ENCODE peak calls at places on chromosomes 16 and 17, in ten cellular contexts. I is left ventricle myocardium inferior; E is CD8-positive, alpha-beta T cell; B is CD4-positive, alpha-beta T cell; A is choroid plexus epithelial cell; V is H1; S is AG04450; F is astrocyte of the spinal cord; G is ovary; N is psoas muscle. C is an unnamed sample.

GRCh38 chr17:67467500-67468481 is 90.7 kb downstream of the PITPNC1 start:
- DNase-seq in G (no peak), E (no peak), V (no peak), F (no peak), A (no peak), S (no peak), I (no peak), N (no peak), B (no peak), C (no peak)

GRCh38 chr17:78974635-78975591 is 4.8 kb downstream of the LGALS3BP start:
- DNase-seq in G (peak), E (no peak), F (peak), B (no peak), N (peak), S (peak), V (no peak), A (peak), I (peak), C (no peak)

GRCh38 chr17:81241648-81242420 is 2.7 kb downstream of the NDUFAF8 start:
- DNase-seq in G (peak), N (peak), F (peak), A (peak), E (peak), I (no peak), V (peak), B (peak), S (no peak), C (no peak)

GRCh38 chr17:15257316-15257925 is 7.7 kb downstream of the PMP22 start:
- DNase-seq in N (peak), B (peak), F (peak), A (peak), E (peak), S (peak), G (peak), I (peak), V (peak), C (peak)

GRCh38 chr16:70660672-70661350 is 14.5 kb downstream of the IL34 start:
- DNase-seq in E (no peak), A (no peak), G (no peak), S (no peak), I (no peak), F (no peak), V (no peak), N (no peak), B (no peak), C (no peak)

GRCh38 chr17:58215685-58216084 is 3.4 kb downstream of the MKS1 start:
- DNase-seq in A (no peak), S (no peak), G (no peak), F (no peak), B (no peak), V (no peak), N (no peak), E (no peak), I (no peak), C (no peak)

GRCh38 chr16:59527206-59527997 is 793.3 kb upstream of the GOT2 start:
- DNase-seq in A (peak), E (no peak), N (no peak), B (no peak), S (peak), I (no peak), V (no peak), F (peak), G (no peak), C (no peak)

GRCh38 chr16:3183445-3184139 is 4.4 kb upstream of the OR1F1 start:
- DNase-seq in G (no peak), E (no peak), N (no peak), B (no peak), A (no peak), F (no peak), V (no peak), I (no peak), S (no peak), C (no peak)

GRCh38 chr16:46648656-46649055 is 27.5 kb upstream of the SHCBP1 start:
- DNase-seq in N (no peak), V (no peak), B (no peak), E (no peak), F (no peak), S (no peak), I (no peak), A (no peak), G (no peak), C (no peak)

GRCh38 chr16:10744370-10745030 is 858 bp downstream of the NUBP1 start:
- DNase-seq in I (no peak), N (peak), V (no peak), F (peak), B (no peak), S (no peak), E (no peak), A (peak), G (no peak), C (no peak)

GRCh38 chr16:31537362-31537921 is 9.7 kb downstream of the AHSP start:
- DNase-seq in V (peak), S (no peak), N (no peak), E (no peak), B (no peak), I (no peak), A (no peak), G (no peak), F (no peak), C (no peak)

GRCh38 chr16:80084163-80084562 is 456.6 kb upstream of the DYNLRB2 start:
- DNase-seq in V (no peak), S (no peak), I (no peak), G (no peak), E (no peak), F (no peak), N (no peak), B (no peak), A (peak), C (no peak)

GRCh38 chr16:81546781-81547180 is 102.2 kb downstream of the CMIP start:
- DNase-seq in G (no peak), E (no peak), N (no peak), I (no peak), B (no peak), V (no peak), S (no peak), A (no peak), F (no peak), C (no peak)

GRCh38 chr17:58666858-58667267 is 25.0 kb downstream of the TEX14 start:
- DNase-seq in I (peak), S (no peak), N (peak), B (no peak), F (peak), E (peak), V (no peak), A (peak), G (peak), C (no peak)

GRCh38 chr17:34235389-34236028 is 19.6 kb upstream of the CCL2 start:
- DNase-seq in S (no peak), B (no peak), I (peak), G (peak), E (no peak), A (no peak), N (peak), F (peak), V (no peak), C (no peak)

GRCh38 chr16:31385680-31386079 is 7.5 kb upstream of the ITGAD start:
- DNase-seq in V (no peak), G (no peak), E (no peak), F (no peak), S (no peak), I (no peak), A (no peak), B (no peak), N (no peak), C (no peak)

GRCh38 chr16:62963846-62964245 is 927.6 kb upstream of the CDH8 start:
- DNase-seq in G (no peak), A (no peak), V (no peak), I (no peak), F (no peak), N (no peak), S (no peak), E (no peak), B (no peak), C (no peak)

GRCh38 chr17:46857600-46857999 is 6.2 kb downstream of the WNT9B start:
- DNase-seq in F (no peak), A (no peak), S (no peak), N (no peak), G (no peak), B (no peak), V (no peak), E (no peak), I (no peak), C (no peak)

GRCh38 chr17:5019475-5019956 is 15.7 kb downstream of the SLC52A1 start:
- DNase-seq in S (no peak), I (no peak), F (no peak), V (no peak), A (peak), B (peak), G (no peak), N (no peak), E (peak), C (no peak)

GRCh38 chr17:77245162-77245926 is 104.6 kb downstream of the SEC14L1 start:
- DNase-seq in F (no peak), B (no peak), I (no peak), V (no peak), S (no peak), E (no peak), A (no peak), N (no peak), G (no peak), C (no peak)

GRCh38 chr17:78884148-78884870 is 18.7 kb downstream of the CEP295NL start:
- DNase-seq in V (peak), N (no peak), S (no peak), F (no peak), E (no peak), A (no peak), I (no peak), B (no peak), G (no peak), C (no peak)

GRCh38 chr16:87380875-87381274 is 2.7 kb downstream of the FBXO31 start:
- DNase-seq in G (no peak), N (no peak), B (no peak), S (no peak), A (peak), E (no peak), F (peak), V (no peak), I (no peak), C (no peak)

GRCh38 chr17:37483311-37484039 is 6.2 kb upstream of the DUSP14 start:
- DNase-seq in E (no peak), G (peak), B (no peak), F (peak), I (no peak), S (peak), N (no peak), A (peak), V (no peak), C (no peak)

GRCh38 chr17:18004901-18005305 is 32.2 kb downstream of the DRC3 start:
- DNase-seq in N (peak), E (no peak), V (peak), G (no peak), S (no peak), I (no peak), B (no peak), A (no peak), F (no peak), C (no peak)

GRCh38 chr17:79420318-79421243 is 190.3 kb downstream of the RBFOX3 start:
- DNase-seq in V (no peak), G (no peak), I (no peak), F (no peak), A (peak), S (no peak), N (no peak), B (no peak), E (no peak), C (peak)

GRCh38 chr16:89114159-89114981 is 20.7 kb downstream of the ACSF3 start:
- DNase-seq in S (no peak), V (no peak), F (peak), G (no peak), A (peak), I (peak), E (peak), B (no peak), N (peak), C (no peak)

GRCh38 chr16:24931091-24931490 is 84.1 kb downstream of the ARHGAP17 start:
- DNase-seq in A (no peak), V (no peak), B (no peak), S (no peak), N (no peak), G (no peak), E (no peak), I (no peak), F (no peak), C (no peak)

GRCh38 chr16:67459858-67460144 is 21.2 kb downstream of the ATP6V0D1 start:
- DNase-seq in A (no peak), F (no peak), E (no peak), S (no peak), B (no peak), G (no peak), N (peak), I (peak), V (no peak), C (no peak)

GRCh38 chr17:77144227-77144626 is 3.5 kb downstream of the SEC14L1 start:
- DNase-seq in N (no peak), B (no peak), E (no peak), G (no peak), V (no peak), S (no peak), I (no peak), A (no peak), F (no peak), C (no peak)

GRCh38 chr17:70905796-70906195 is 736.5 kb downstream of the KCNJ2 start:
- DNase-seq in B (no peak), G (no peak), S (peak), A (peak), E (no peak), I (peak), V (no peak), N (no peak), F (peak), C (no peak)

GRCh38 chr16:51153275-51153991 is 2.4 kb upstream of the SALL1 start:
- DNase-seq in A (no peak), E (no peak), S (no peak), N (no peak), B (no peak), I (no peak), F (peak), G (no peak), V (peak), C (no peak)

GRCh38 chr16:81697321-81697885 is 81.7 kb upstream of the PLCG2 start:
- DNase-seq in A (peak), B (peak), N (no peak), S (no peak), G (no peak), F (peak), I (peak), E (peak), V (peak), C (no peak)

GRCh38 chr17:48542114-48542955 is 2.6 kb downstream of the HOXB2 start:
- DNase-seq in B (peak), I (no peak), N (no peak), G (no peak), E (no peak), V (no peak), A (no peak), S (no peak), F (no peak), C (no peak)

GRCh38 chr17:48544356-48545021 is 420 bp downstream of the HOXB2 start:
- DNase-seq in F (peak), I (peak), E (peak), G (peak), B (peak), N (peak), A (no peak), V (no peak), S (peak), C (no peak)

GRCh38 chr17:48541574-48542113 is 3.3 kb downstream of the HOXB2 start:
- DNase-seq in I (peak), G (peak), A (no peak), V (peak), N (peak), F (peak), B (peak), E (peak), S (no peak), C (no peak)

GRCh38 chr17:48543854-48544355 is 1.0 kb downstream of the HOXB2 start:
- DNase-seq in A (no peak), I (peak), V (no peak), B (no peak), E (no peak), F (no peak), G (no peak), N (no peak), S (no peak), C (no peak)

GRCh38 chr17:48542956-48543853 is 1.7 kb downstream of the HOXB2 start:
- DNase-seq in V (peak), I (peak), G (no peak), B (peak), F (peak), N (peak), E (peak), A (peak), S (no peak), C (no peak)
- TF ChIP-seq CTCF in V (peak), I (peak), G (no peak), B (no peak), F (no peak), N (peak), E (no peak), A (no peak), S (no peak), C (no peak)

GRCh38 chr16:17847234-17847795 is 376.6 kb upstream of the XYLT1 start:
- DNase-seq in I (no peak), N (no peak), E (no peak), G (no peak), V (no peak), B (no peak), S (no peak), F (no peak), A (no peak), C (no peak)

GRCh38 chr16:17850626-17851265 is 380.0 kb upstream of the XYLT1 start:
- DNase-seq in I (no peak), A (no peak), N (no peak), B (no peak), V (no peak), E (no peak), S (no peak), G (no peak), F (no peak), C (no peak)

GRCh38 chr16:17843905-17844304 is 373.1 kb upstream of the XYLT1 start:
- DNase-seq in B (no peak), G (no peak), A (no peak), S (no peak), V (no peak), I (no peak), N (no peak), F (no peak), E (no peak), C (no peak)

GRCh38 chr16:17845031-17845430 is 374.3 kb upstream of the XYLT1 start:
- DNase-seq in B (no peak), F (no peak), A (no peak), S (no peak), N (no peak), V (no peak), G (no peak), E (no peak), I (no peak), C (no peak)

DNA sequence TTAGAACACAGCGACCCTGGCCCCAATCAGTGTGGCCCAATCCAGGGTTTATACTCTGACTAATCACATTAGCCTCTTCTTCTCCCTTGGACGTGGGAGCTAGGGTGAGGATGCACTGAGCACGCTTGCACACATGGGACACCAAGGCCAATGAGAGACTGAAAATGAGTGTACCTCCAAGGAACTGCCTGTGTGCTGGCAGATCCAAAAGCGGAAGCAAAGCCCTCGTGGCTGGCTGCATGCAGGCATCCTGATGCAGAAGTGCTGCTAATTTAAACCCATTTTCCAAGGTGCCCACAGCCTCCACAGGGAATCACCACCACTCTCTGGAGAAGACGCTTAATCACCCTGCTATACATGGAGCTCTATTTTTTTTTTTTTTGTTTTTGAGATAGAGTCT is 375.3 kb upstream of the XYLT1 start:
- DNase-seq in V (no peak), S (no peak), E (no peak), G (no peak), A (no peak), I (no peak), N (no peak), F (no peak), B (no peak), C (no peak)
- TF ChIP-seq CTCF in V (no peak), S (no peak), E (no peak), G (no peak), A (no peak), I (no peak), N (no peak), F (no peak), B (no peak), C (no peak)

GRCh38 chr16:49704586-49705155 is 151.2 kb downstream of the ZNF423 start:
- DNase-seq in G (no peak), I (no peak), E (no peak), V (no peak), S (no peak), N (no peak), A (peak), B (no peak), F (no peak), C (no peak)
- TF ChIP-seq CTCF in G (no peak), I (no peak), E (no peak), V (peak), S (no peak), N (no peak), A (peak), B (no peak), F (no peak), C (no peak)

DNA sequence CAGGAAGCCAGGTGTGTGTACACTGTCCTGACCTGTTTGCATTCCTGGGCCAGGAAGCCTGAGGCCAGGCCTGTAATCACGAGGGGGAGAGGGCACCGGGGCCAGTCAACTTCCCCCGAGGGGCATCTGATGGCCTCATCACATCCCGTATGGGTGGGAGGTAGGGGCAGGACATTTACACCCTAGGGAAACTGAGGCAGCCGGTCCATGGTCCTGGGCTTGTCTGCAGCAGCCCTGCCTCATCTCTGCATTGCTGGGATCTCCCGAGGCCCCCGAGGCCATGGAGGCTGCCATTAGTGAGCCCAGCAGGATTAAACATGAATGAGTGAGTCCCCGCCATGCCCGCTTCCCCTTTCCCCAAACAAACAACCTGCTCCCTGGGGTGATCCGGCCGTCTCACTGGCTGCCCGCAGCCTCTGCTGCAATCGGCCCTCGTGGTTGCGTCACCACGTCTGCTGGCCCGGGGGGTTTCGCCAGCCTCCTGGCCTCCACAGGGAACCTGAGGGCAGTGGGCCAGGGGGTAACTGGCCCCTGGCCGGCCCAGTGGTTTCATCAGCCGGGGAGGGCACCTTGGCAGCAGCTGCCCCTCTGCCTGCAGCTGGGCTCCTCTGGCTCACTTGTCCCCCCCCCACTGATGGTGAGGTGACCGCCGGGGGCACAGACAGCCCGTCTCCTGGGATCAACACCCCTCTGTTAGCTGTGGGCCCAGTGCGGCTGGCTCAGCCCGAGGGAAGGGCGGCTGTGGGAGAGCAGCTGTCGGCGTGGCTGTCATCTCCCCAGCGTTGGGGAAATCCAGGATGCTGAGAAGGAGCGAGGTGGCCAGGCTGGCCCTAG is 88.3 kb upstream of the GSE1 start:
- DNase-seq in F (peak), V (no peak), G (no peak), B (no peak), S (no peak), A (peak), I (no peak), E (no peak), N (peak), C (peak)
- TF ChIP-seq CTCF in F (no peak), V (no peak), G (no peak), B (no peak), S (no peak), A (no peak), I (no peak), E (no peak), N (no peak), C (no peak)

GRCh38 chr16:5537347-5537746 is 439.8 kb upstream of the EEF2KMT start:
- DNase-seq in I (no peak), S (no peak), E (no peak), V (no peak), A (no peak), N (no peak), F (no peak), B (no peak), G (no peak), C (no peak)
- TF ChIP-seq CTCF in I (no peak), S (no peak), E (no peak), V (no peak), A (no peak), N (no peak), F (no peak), B (no peak), G (no peak), C (no peak)